ENCODE peak calls at places on chromosome 7, in seven cellular contexts. One of them, this sample, is unnamed.

GRCh38 chr7:135512135-135512887 is 2.4 kb upstream of the CNOT4 start:
- DNase-seq in stimulated activated CD4-positive, alpha-beta T cell treated with anti-CD3 and anti-CD28 coated beads, Interleukin-4, amount 100 ng/mL, for 1 hour: no peak
- DNase-seq in progenitor cell of endocrine pancreas: no peak
- DNase-seq in kidney glomerular epithelial cell: no peak
- DNase-seq in stimulated activated naive B cell treated with anti-CD40 and anti-IgM and Interleukin-4, amounts not matched to agents 10 μg/mL and 1 μg/mL and 100 μg/mL, for 72 hours: no peak
- DNase-seq in T-helper 17 cell: no peak
- DNase-seq in kidney epithelial cell: no peak
- DNase-seq in this sample: no peak

GRCh38 chr7:2967705-2968104 is 76.0 kb downstream of the CARD11 start:
- DNase-seq in T-helper 17 cell: no peak
- DNase-seq in progenitor cell of endocrine pancreas: no peak
- DNase-seq in stimulated activated CD4-positive, alpha-beta T cell treated with anti-CD3 and anti-CD28 coated beads, Interleukin-4, amount 100 ng/mL, for 1 hour: no peak
- DNase-seq in kidney glomerular epithelial cell: no peak
- DNase-seq in stimulated activated naive B cell treated with anti-CD40 and anti-IgM and Interleukin-4, amounts not matched to agents 10 μg/mL and 1 μg/mL and 100 μg/mL, for 72 hours: no peak
- DNase-seq in kidney epithelial cell: no peak
- DNase-seq in this sample: no peak

GRCh38 chr7:91266067-91266930 is 2.1 kb downstream of the FZD1 start:
- DNase-seq in stimulated activated naive B cell treated with anti-CD40 and anti-IgM and Interleukin-4, amounts not matched to agents 10 μg/mL and 1 μg/mL and 100 μg/mL, for 72 hours: no peak
- DNase-seq in T-helper 17 cell: no peak
- DNase-seq in stimulated activated CD4-positive, alpha-beta T cell treated with anti-CD3 and anti-CD28 coated beads, Interleukin-4, amount 100 ng/mL, for 1 hour: no peak
- DNase-seq in kidney epithelial cell: no peak
- DNase-seq in progenitor cell of endocrine pancreas: no peak
- DNase-seq in kidney glomerular epithelial cell: no peak
- DNase-seq in this sample: no peak

GRCh38 chr7:43391518-43391917 is 191.4 kb upstream of the STK17A start:
- DNase-seq in T-helper 17 cell: no peak
- DNase-seq in kidney glomerular epithelial cell: no peak
- DNase-seq in progenitor cell of endocrine pancreas: no peak
- DNase-seq in stimulated activated naive B cell treated with anti-CD40 and anti-IgM and Interleukin-4, amounts not matched to agents 10 μg/mL and 1 μg/mL and 100 μg/mL, for 72 hours: no peak
- DNase-seq in kidney epithelial cell: no peak
- DNase-seq in stimulated activated CD4-positive, alpha-beta T cell treated with anti-CD3 and anti-CD28 coated beads, Interleukin-4, amount 100 ng/mL, for 1 hour: no peak
- DNase-seq in this sample: no peak

GRCh38 chr7:158858592-158859503 is 2.5 kb downstream of the DYNC2I1 start:
- DNase-seq in stimulated activated naive B cell treated with anti-CD40 and anti-IgM and Interleukin-4, amounts not matched to agents 10 μg/mL and 1 μg/mL and 100 μg/mL, for 72 hours: no peak
- DNase-seq in kidney glomerular epithelial cell: no peak
- DNase-seq in kidney epithelial cell: no peak
- DNase-seq in T-helper 17 cell: no peak
- DNase-seq in progenitor cell of endocrine pancreas: no peak
- DNase-seq in stimulated activated CD4-positive, alpha-beta T cell treated with anti-CD3 and anti-CD28 coated beads, Interleukin-4, amount 100 ng/mL, for 1 hour: no peak
- DNase-seq in this sample: no peak

GRCh38 chr7:121953601-121954000 is 80.6 kb downstream of the PTPRZ1 start:
- DNase-seq in kidney epithelial cell: no peak
- DNase-seq in stimulated activated naive B cell treated with anti-CD40 and anti-IgM and Interleukin-4, amounts not matched to agents 10 μg/mL and 1 μg/mL and 100 μg/mL, for 72 hours: no peak
- DNase-seq in stimulated activated CD4-positive, alpha-beta T cell treated with anti-CD3 and anti-CD28 coated beads, Interleukin-4, amount 100 ng/mL, for 1 hour: no peak
- DNase-seq in T-helper 17 cell: no peak
- DNase-seq in kidney glomerular epithelial cell: no peak
- DNase-seq in progenitor cell of endocrine pancreas: no peak
- DNase-seq in this sample: no peak

GRCh38 chr7:44912775-44913347 is 27.5 kb upstream of the PURB start:
- DNase-seq in T-helper 17 cell: no peak
- DNase-seq in kidney epithelial cell: no peak
- DNase-seq in progenitor cell of endocrine pancreas: no peak
- DNase-seq in stimulated activated CD4-positive, alpha-beta T cell treated with anti-CD3 and anti-CD28 coated beads, Interleukin-4, amount 100 ng/mL, for 1 hour: no peak
- DNase-seq in kidney glomerular epithelial cell: no peak
- DNase-seq in stimulated activated naive B cell treated with anti-CD40 and anti-IgM and Interleukin-4, amounts not matched to agents 10 μg/mL and 1 μg/mL and 100 μg/mL, for 72 hours: no peak
- DNase-seq in this sample: no peak

GRCh38 chr7:121301441-121302213 is 27.2 kb upstream of the WNT16 start:
- DNase-seq in stimulated activated CD4-positive, alpha-beta T cell treated with anti-CD3 and anti-CD28 coated beads, Interleukin-4, amount 100 ng/mL, for 1 hour: no peak
- DNase-seq in kidney glomerular epithelial cell: no peak
- DNase-seq in kidney epithelial cell: no peak
- DNase-seq in T-helper 17 cell: no peak
- DNase-seq in progenitor cell of endocrine pancreas: no peak
- DNase-seq in stimulated activated naive B cell treated with anti-CD40 and anti-IgM and Interleukin-4, amounts not matched to agents 10 μg/mL and 1 μg/mL and 100 μg/mL, for 72 hours: no peak
- DNase-seq in this sample: no peak

GRCh38 chr7:74332373-74333176 is 43.4 kb downstream of the CLIP2 start:
- DNase-seq in stimulated activated CD4-positive, alpha-beta T cell treated with anti-CD3 and anti-CD28 coated beads, Interleukin-4, amount 100 ng/mL, for 1 hour: no peak
- DNase-seq in stimulated activated naive B cell treated with anti-CD40 and anti-IgM and Interleukin-4, amounts not matched to agents 10 μg/mL and 1 μg/mL and 100 μg/mL, for 72 hours: no peak
- DNase-seq in kidney glomerular epithelial cell: no peak
- DNase-seq in kidney epithelial cell: no peak
- DNase-seq in progenitor cell of endocrine pancreas: no peak
- DNase-seq in T-helper 17 cell: no peak
- DNase-seq in this sample: no peak

This sample was measured in activated naive CD8-positive, alpha-beta T cell treated with anti-CD3 and anti-CD28 coated beads, Interleukin-2, amount 10 ng/mL, durations not matched to agents 7 days and 5 days.